ENCODE peak calls at places on chromosomes 6 and 20, in five cellular contexts. Z is K562, Q is HCT116, R is upper lobe of left lung, H is HepG2. F is an unnamed sample. For H3K4me1, the result is how much of the 10 kb centered on the place peaks cover.

GRCh38 chr6:148154648-148155047 is 188.0 kb upstream of the SASH1 start:
- ATAC-seq in Z (no peak), Q (no peak), R (no peak), H (no peak), F (no peak)

GRCh38 chr6:52201493-52201892 is 15.3 kb downstream of the IL17A start:
- ATAC-seq in Z (no peak), Q (no peak), R (no peak), H (no peak), F (no peak)

GRCh38 chr20:45950330-45950646 is 15.8 kb downstream of the PCIF1 start:
- ATAC-seq in Z (no peak), Q (no peak), R (no peak), H (no peak), F (no peak)

GRCh38 chr6:82363368-82364086 is at the start of gene TPBG:
- ATAC-seq in Z (peak), Q (peak), R (peak), H (peak), F (peak)

GRCh38 chr6:24632573-24632972 is 13.4 kb downstream of the KIAA0319 start:
- ATAC-seq in Z (no peak), Q (no peak), R (no peak), H (no peak), F (no peak)

GRCh38 chr6:69570126-69570525 is 226.7 kb downstream of the LMBRD1 start:
- ATAC-seq in Z (no peak), Q (no peak), R (no peak), H (no peak), F (no peak)

GRCh38 chr6:153947817-153948447 is 91.1 kb upstream of the OPRM1 start:
- ATAC-seq in Z (no peak), Q (peak), R (no peak), H (peak), F (no peak)

GRCh38 chr6:22929228-22929627 is 359.9 kb downstream of the HDGFL1 start:
- ATAC-seq in Z (no peak), Q (no peak), R (no peak), H (no peak), F (no peak)

GRCh38 chr6:76615395-76615794 is 542.9 kb upstream of the IMPG1 start:
- ATAC-seq in Z (no peak), Q (no peak), R (no peak), H (no peak), F (no peak)

GRCh38 chr20:48652961-48653705 is 174.7 kb downstream of the PREX1 start:
- ATAC-seq in Z (no peak), Q (no peak), R (no peak), H (no peak), F (no peak)
- TF ChIP-seq POLR2A in Z (no peak), Q (no peak), R (no peak), H (no peak), F (no peak)

DNA sequence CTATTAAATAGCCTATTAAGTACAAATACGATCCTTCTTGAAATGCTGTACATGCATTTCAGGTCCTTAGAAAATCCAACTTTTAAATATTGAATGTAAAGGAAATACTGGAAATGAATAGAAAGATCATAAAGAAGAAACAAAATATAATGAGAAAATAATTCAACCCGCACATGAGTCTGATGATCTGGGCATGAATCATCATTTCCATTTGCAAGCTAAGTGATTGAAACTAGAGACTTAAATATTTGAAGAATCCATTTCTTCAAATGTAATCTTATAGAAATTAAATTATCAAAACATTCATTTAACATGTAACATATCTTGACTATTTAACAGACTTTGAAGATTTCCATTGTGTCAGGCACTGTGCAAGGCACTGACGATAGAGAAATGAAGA is 977.0 kb downstream of the TFAP2A start:
- ATAC-seq in Z (no peak), Q (no peak), R (no peak), H (no peak), F (no peak)
- H3K4me1 ChIP-seq in Z (under half), Q (under half), R (under half), H (under half), F (under half)

GRCh38 chr6:30877419-30878262 is 6.7 kb upstream of the DDR1 start:
- ATAC-seq in Z (peak), Q (peak), R (peak), H (peak), F (peak)
- TF ChIP-seq POLR2AphosphoS5 in Z (peak), Q (no peak), R (peak), H (no peak), F (peak)

GRCh38 chr6:11258260-11259237 is 26.1 kb upstream of the NEDD9 start:
- ATAC-seq in Z (no peak), Q (no peak), R (peak), H (peak), F (no peak)

GRCh38 chr6:11264100-11264499 is 31.6 kb upstream of the NEDD9 start:
- ATAC-seq in Z (peak), Q (peak), R (no peak), H (no peak), F (no peak)

GRCh38 chr6:11260249-11261038 is 28.0 kb upstream of the NEDD9 start:
- ATAC-seq in Z (no peak), Q (no peak), R (no peak), H (no peak), F (no peak)

GRCh38 chr6:11263185-11263817 is 30.8 kb upstream of the NEDD9 start:
- ATAC-seq in Z (no peak), Q (no peak), R (peak), H (no peak), F (peak)

GRCh38 chr6:11262231-11262630 is 29.8 kb upstream of the NEDD9 start:
- ATAC-seq in Z (no peak), Q (no peak), R (peak), H (no peak), F (no peak)
- TF ChIP-seq POLR2A in Z (no peak), Q (no peak), R (no peak), H (no peak), F (no peak)

DNA sequence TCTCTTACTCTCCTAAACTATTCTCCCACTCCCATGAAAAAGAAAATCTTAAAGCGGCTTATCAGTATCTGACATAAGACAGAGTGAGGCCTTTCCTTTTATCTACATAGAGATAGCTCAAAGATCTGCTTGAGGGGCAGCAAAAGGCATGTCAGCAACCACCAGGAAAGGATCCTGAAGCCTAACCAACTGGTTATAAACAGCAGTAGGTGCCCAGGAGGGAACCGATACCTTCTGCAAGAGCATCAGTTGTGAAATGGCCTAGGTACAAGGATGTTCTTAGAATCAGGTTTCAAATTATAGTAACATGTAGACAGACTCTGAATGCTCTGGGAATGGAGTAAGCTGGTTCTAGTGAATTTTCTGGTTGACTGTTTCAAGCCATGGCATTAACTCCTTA is 21.4 kb downstream of the JARID2 start:
- ATAC-seq in Z (no peak), Q (no peak), R (no peak), H (no peak), F (no peak)
- H3K4me1 ChIP-seq in Z (half or more), Q (under half), R (half or more), H (half or more), F (under half)

GRCh38 chr20:346640-347316 is at the start of gene NRSN2:
- ATAC-seq in Z (peak), Q (no peak), R (peak), H (peak), F (peak)
- TF ChIP-seq POLR2AphosphoS5 in Z (no peak), Q (no peak), R (peak), H (peak), F (peak)

GRCh38 chr6:45377555-45378323 is at the start of gene SUPT3H:
- ATAC-seq in Z (peak), Q (peak), R (peak), H (peak), F (peak)
- TF ChIP-seq POLR2A in Z (peak), Q (peak), R (peak), H (peak), F (peak)

GRCh38 chr20:21509079-21509596 is 4.7 kb downstream of the NKX2-2 start:
- ATAC-seq in Z (no peak), Q (no peak), R (no peak), H (no peak), F (no peak)
- H3K4me1 ChIP-seq in Z (under half), Q (under half), R (half or more), H (under half), F (under half)

GRCh38 chr6:106519460-106520394 is 109.6 kb downstream of the RTN4IP1 start:
- ATAC-seq in Z (peak), Q (peak), R (peak), H (no peak), F (peak)
- TF ChIP-seq POLR2AphosphoS5 in Z (no peak), Q (no peak), R (no peak), H (no peak), F (no peak)

F was measured in gastroesophageal sphincter.